ENCODE peak calls at places on chromosomes 13 and 19, in nine cellular contexts. F, C, I, G, M, Z, W, U and H are unnamed samples.

GRCh38 chr19:47232422-47233211 is 1.6 kb upstream of the BBC3 start:
- DNase-seq in C (no peak), M (no peak), G (no peak), F (peak), I (no peak), Z (no peak), W (peak), U (no peak), H (no peak)

GRCh38 chr13:100828226-100828625 is 153.6 kb upstream of the TMTC4 start:
- DNase-seq in C (no peak), I (no peak), U (no peak), Z (no peak), W (no peak), M (no peak), F (no peak), G (peak), H (no peak)

GRCh38 chr19:43820098-43820860 is 6.8 kb upstream of the ZNF283 start:
- DNase-seq in C (no peak), I (no peak), W (peak), U (no peak), G (no peak), Z (peak), M (no peak), F (no peak), H (no peak)

GRCh38 chr13:29566206-29566605 is 29.3 kb downstream of the SLC7A1 start:
- DNase-seq in F (no peak), M (no peak), W (no peak), U (no peak), Z (no peak), I (no peak), C (no peak), G (no peak), H (no peak)

GRCh38 chr13:95535243-95535642 is 17.3 kb upstream of the CLDN10 start:
- DNase-seq in G (no peak), C (no peak), Z (no peak), F (no peak), M (no peak), U (no peak), I (peak), W (peak), H (no peak)

GRCh38 chr13:93690139-93690538 is 463.5 kb downstream of the GPC6 start:
- DNase-seq in I (no peak), M (no peak), G (peak), U (no peak), F (no peak), C (no peak), W (no peak), Z (no peak), H (peak)

GRCh38 chr13:102597029-102598015 is 536 bp downstream of the TPP2 start:
- DNase-seq in Z (peak), U (no peak), G (peak), M (no peak), W (peak), F (no peak), I (no peak), C (no peak), H (peak)

GRCh38 chr19:29532097-29532496 is 6.3 kb downstream of the VSTM2B start:
- DNase-seq in W (no peak), C (peak), F (no peak), U (no peak), I (no peak), G (no peak), Z (peak), M (no peak), H (no peak)

GRCh38 chr19:4316940-4317339 is 12.5 kb downstream of the FSD1 start:
- DNase-seq in C (no peak), U (no peak), W (no peak), G (no peak), F (no peak), Z (no peak), M (no peak), I (no peak), H (no peak)

GRCh38 chr19:47421844-47422395 is 2.6 kb upstream of the MEIS3 start:
- DNase-seq in M (no peak), C (no peak), U (no peak), W (peak), F (no peak), Z (peak), I (no peak), G (peak), H (peak)

GRCh38 chr13:79442221-79442620 is 36.2 kb upstream of the RBM26 start:
- DNase-seq in U (no peak), M (no peak), Z (no peak), W (no peak), G (no peak), I (no peak), F (no peak), C (no peak), H (no peak)

GRCh38 chr13:27203854-27204253 is 32.2 kb upstream of the USP12 start:
- DNase-seq in F (no peak), G (no peak), Z (no peak), I (no peak), U (no peak), M (no peak), C (no peak), W (peak), H (no peak)

GRCh38 chr13:84994582-84994981 is 804.6 kb downstream of the SLITRK6 start:
- DNase-seq in I (no peak), M (no peak), W (no peak), F (no peak), G (no peak), Z (no peak), U (no peak), C (no peak), H (no peak)

GRCh38 chr13:31885994-31886393 is 145.6 kb upstream of the FRY start:
- DNase-seq in U (no peak), C (no peak), M (no peak), Z (peak), W (no peak), I (no peak), F (no peak), G (peak), H (no peak)

GRCh38 chr13:107461751-107462150 is 753.6 kb downstream of the LIG4 start:
- DNase-seq in G (no peak), U (no peak), Z (no peak), W (no peak), F (no peak), C (no peak), I (no peak), M (no peak), H (no peak)

GRCh38 chr13:76297331-76297730 is 588.9 kb downstream of the KCTD12 start:
- DNase-seq in W (no peak), Z (no peak), C (no peak), F (no peak), U (no peak), G (no peak), M (no peak), I (no peak), H (no peak)

GRCh38 chr13:107881362-107881761 is 334.0 kb downstream of the LIG4 start:
- DNase-seq in Z (no peak), U (no peak), C (no peak), F (no peak), G (no peak), M (no peak), W (no peak), I (no peak), H (no peak)

GRCh38 chr19:6458695-6459355 is 767 bp downstream of the SLC25A23 start:
- DNase-seq in W (no peak), C (peak), Z (no peak), U (no peak), F (no peak), M (no peak), G (no peak), I (no peak), H (no peak)

GRCh38 chr13:71879945-71880344 is 12.9 kb upstream of the DACH1 start:
- DNase-seq in I (no peak), F (no peak), W (no peak), G (no peak), M (no peak), C (no peak), Z (no peak), U (no peak), H (no peak)

GRCh38 chr13:49641810-49642291 is 13.5 kb downstream of the ARL11 start:
- DNase-seq in G (no peak), F (no peak), W (no peak), U (no peak), Z (no peak), C (no peak), M (peak), I (no peak), H (no peak)

GRCh38 chr19:3061214-3062161 is 807 bp downstream of the TLE5 start:
- DNase-seq in M (no peak), W (peak), G (peak), F (no peak), I (no peak), Z (no peak), U (no peak), C (peak), H (no peak)

GRCh38 chr19:48418317-48419064 is 25.0 kb downstream of the GRIN2D start:
- DNase-seq in G (no peak), Z (no peak), C (no peak), U (no peak), F (no peak), I (no peak), M (no peak), W (peak), H (no peak)

GRCh38 chr13:67549331-67549730 is 319.2 kb upstream of the PCDH9 start:
- DNase-seq in Z (no peak), W (no peak), U (no peak), M (no peak), I (peak), C (no peak), F (no peak), G (no peak), H (no peak)

GRCh38 chr13:60397693-60398437 is 845 bp downstream of the TDRD3 start:
- DNase-seq in I (no peak), W (peak), M (peak), U (no peak), F (peak), G (peak), C (peak), Z (peak), H (peak)

GRCh38 chr13:97429681-97430081 is 4.3 kb upstream of the RAP2A start:
- DNase-seq in G (no peak), F (no peak), C (no peak), Z (no peak), U (no peak), W (no peak), I (no peak), M (no peak), H (no peak)

GRCh38 chr13:48761256-48761655 is 107.5 kb downstream of the CYSLTR2 start:
- DNase-seq in U (no peak), C (no peak), I (no peak), F (no peak), Z (no peak), W (no peak), M (no peak), G (no peak), H (no peak)

GRCh38 chr19:50906217-50906616 is 5.0 kb downstream of the KLK4 start:
- DNase-seq in F (no peak), U (no peak), I (no peak), W (peak), C (peak), Z (peak), G (peak), M (no peak), H (peak)

GRCh38 chr19:34232566-34233481 is 21.5 kb upstream of the GARRE1 start:
- DNase-seq in W (peak), G (no peak), C (no peak), F (peak), I (peak), M (no peak), Z (no peak), U (no peak), H (no peak)

GRCh38 chr13:110006304-110006703 is 219.9 kb upstream of the IRS2 start:
- DNase-seq in Z (no peak), M (no peak), G (no peak), F (peak), I (peak), W (no peak), C (no peak), U (no peak), H (no peak)

GRCh38 chr19:33687761-33688656 is 66.3 kb downstream of the CHST8 start:
- DNase-seq in I (no peak), C (no peak), Z (peak), G (no peak), F (no peak), M (no peak), W (no peak), U (no peak), H (no peak)

GRCh38 chr13:44840131-44840530 is 149.1 kb downstream of the NUFIP1 start:
- DNase-seq in F (no peak), U (no peak), M (no peak), C (no peak), W (no peak), Z (no peak), G (no peak), I (no peak), H (no peak)

GRCh38 chr19:3665681-3666544 is 34.4 kb downstream of the PIP5K1C start:
- DNase-seq in U (no peak), W (peak), G (peak), Z (peak), I (no peak), M (peak), F (no peak), C (peak), H (peak)

GRCh38 chr19:11092181-11092538 is 2.9 kb downstream of the LDLR start:
- DNase-seq in Z (no peak), U (no peak), I (peak), F (no peak), M (no peak), C (no peak), G (no peak), W (peak), H (no peak)

GRCh38 chr13:36282818-36283432 is 14.7 kb downstream of the CCDC169 start:
- DNase-seq in W (no peak), G (peak), I (peak), M (no peak), C (no peak), Z (no peak), F (no peak), U (no peak), H (no peak)

GRCh38 chr13:73618275-73618865 is 515.8 kb downstream of the KLF12 start:
- DNase-seq in W (no peak), U (no peak), Z (no peak), M (no peak), F (no peak), G (no peak), I (no peak), C (peak), H (no peak)

GRCh38 chr13:101473458-101473857 is 21.0 kb downstream of the ITGBL1 start:
- DNase-seq in U (no peak), Z (no peak), G (no peak), C (no peak), F (no peak), W (no peak), I (no peak), M (no peak), H (no peak)

GRCh38 chr13:43071824-43072223 is 48.4 kb downstream of the DNAJC15 start:
- DNase-seq in W (no peak), M (no peak), G (no peak), F (no peak), I (no peak), U (no peak), Z (no peak), C (no peak), H (no peak)

GRCh38 chr19:53132231-53132991 is at the start of gene ZNF415:
- DNase-seq in U (no peak), I (no peak), W (peak), C (peak), Z (peak), F (peak), M (peak), G (peak), H (peak)

GRCh38 chr19:29694669-29695627 is 20.1 kb downstream of the C19orf12 start:
- DNase-seq in U (no peak), C (peak), I (no peak), W (peak), M (peak), Z (peak), G (peak), F (peak), H (peak)

GRCh38 chr19:55384576-55385235 is 614 bp upstream of the TMEM238 start:
- DNase-seq in W (peak), F (no peak), Z (no peak), U (no peak), I (no peak), G (no peak), C (no peak), M (no peak), H (no peak)
- TF ChIP-seq CTCF in W (no peak), F (no peak), Z (no peak), U (no peak), I (no peak), G (no peak), C (no peak), M (no peak), H (no peak)

GRCh38 chr19:14582894-14583340 is at the start of gene CLEC17A:
- DNase-seq in U (peak), W (no peak), I (no peak), F (no peak), G (no peak), M (no peak), C (no peak), Z (no peak), H (no peak)

GRCh38 chr19:14577264-14577663 is 5.4 kb upstream of the NDUFB7 start:
- DNase-seq in G (no peak), F (no peak), M (no peak), I (no peak), C (no peak), Z (no peak), W (no peak), U (no peak), H (no peak)

GRCh38 chr19:14576363-14576762 is 4.5 kb upstream of the NDUFB7 start:
- DNase-seq in U (no peak), F (no peak), Z (no peak), W (no peak), I (no peak), M (no peak), C (no peak), G (no peak), H (no peak)

GRCh38 chr19:14577885-14578427 is 4.9 kb upstream of the CLEC17A start:
- DNase-seq in Z (peak), U (peak), I (no peak), W (peak), M (no peak), C (no peak), F (no peak), G (no peak), H (no peak)

GRCh38 chr19:14580623-14581237 is 2.2 kb upstream of the CLEC17A start:
- DNase-seq in Z (no peak), F (no peak), U (peak), C (no peak), G (no peak), I (no peak), M (no peak), W (peak), H (no peak)
- TF ChIP-seq CTCF in Z (no peak), F (no peak), U (peak), C (no peak), G (no peak), I (no peak), M (no peak), W (no peak), H (no peak)

DNA sequence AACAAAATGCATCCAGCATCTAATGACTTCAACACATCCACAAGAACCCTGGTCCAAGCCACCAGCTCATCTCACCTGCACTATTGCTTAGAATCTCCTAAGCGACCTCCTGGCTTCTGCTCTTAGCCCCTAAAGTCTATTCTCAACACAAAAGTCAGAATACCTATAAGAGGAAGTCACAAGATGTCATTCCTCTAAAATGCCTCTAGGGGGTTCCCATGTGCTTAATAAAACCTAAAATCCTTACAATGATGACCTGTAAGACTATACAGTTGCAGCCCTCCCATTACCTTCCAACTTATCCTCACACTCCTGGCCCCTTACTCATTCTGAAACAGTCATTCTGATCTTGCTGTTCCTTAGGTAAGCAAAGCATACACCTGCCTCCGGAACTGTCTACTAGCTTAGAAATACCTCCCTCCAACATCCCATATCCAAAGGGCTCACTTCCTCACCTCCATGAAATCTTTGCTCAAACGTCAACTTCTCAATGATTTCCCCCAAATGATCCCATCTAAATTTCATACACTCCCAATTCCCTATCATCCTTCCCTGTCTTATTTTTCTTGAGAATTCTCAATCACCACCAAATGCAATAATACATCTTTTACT is 10.0 kb downstream of the ATP7B start:
- DNase-seq in U (no peak), F (no peak), M (no peak), I (peak), C (no peak), Z (no peak), G (peak), W (no peak), H (no peak)
- TF ChIP-seq CTCF in U (peak), F (peak), M (peak), I (peak), C (no peak), Z (peak), G (peak), W (peak), H (peak)

GRCh38 chr19:17753976-17754375 is 2.7 kb downstream of the FCHO1 start:
- DNase-seq in G (no peak), C (no peak), F (no peak), M (no peak), I (no peak), W (no peak), U (no peak), Z (peak), H (peak)
- TF ChIP-seq CTCF in G (no peak), C (no peak), F (no peak), M (no peak), I (no peak), W (no peak), U (no peak), Z (no peak), H (no peak)

DNA sequence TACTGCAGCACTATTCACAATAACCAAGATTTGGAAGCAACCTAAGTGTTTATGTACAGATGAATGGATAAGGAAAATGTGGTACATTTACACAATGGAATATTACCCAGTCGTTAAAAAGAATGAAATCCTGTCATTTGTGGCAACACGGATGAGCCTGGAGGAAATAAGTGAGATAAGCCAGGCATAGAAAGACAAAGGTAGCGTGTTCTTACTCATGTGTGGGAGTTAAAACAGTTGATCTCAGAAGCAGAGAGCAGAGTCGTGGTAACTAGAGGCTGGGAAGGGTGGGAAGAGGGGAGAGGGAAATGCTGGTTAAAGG is 29.5 kb downstream of the LILRB4 start:
- DNase-seq in M (no peak), C (no peak), U (no peak), G (no peak), Z (no peak), W (no peak), I (no peak), F (no peak), H (no peak)
- TF ChIP-seq CTCF in M (no peak), C (no peak), U (no peak), G (no peak), Z (no peak), W (no peak), I (no peak), F (no peak), H (no peak)

GRCh38 chr13:24741016-24741662 is 22.8 kb upstream of the RNF17 start:
- DNase-seq in C (no peak), U (no peak), F (no peak), M (no peak), G (no peak), Z (no peak), I (no peak), W (no peak), H (no peak)
- TF ChIP-seq CTCF in C (no peak), U (peak), F (no peak), M (no peak), G (peak), Z (no peak), I (no peak), W (peak), H (peak)